ENCODE peak calls at places on chromosomes 6 and 20, in nine cellular contexts. V, M, X, Z, U, Y, W, E and R are unnamed samples.
A peak's percentile ranks its signal among the peaks of the same experiment; 100 is the strongest.

GRCh38 chr20:19815553-19815991 is 57.5 kb downstream of the RIN2 start:
- DNase-seq in Z (no peak), E (no peak), M (peak; percentile 99), Y (no peak), V (peak; percentile 99), W (peak; percentile 81), U (no peak), X (peak; percentile 100), R (peak; percentile 96)

GRCh38 chr6:149212892-149213786 is 104.4 kb upstream of the TAB2 start:
- DNase-seq in W (no peak), X (peak; percentile 28), Y (no peak), Z (no peak), M (no peak), E (no peak), V (no peak), U (peak; percentile 43), R (no peak)

GRCh38 chr6:86087954-86088353 is 445.3 kb upstream of the SYNCRIP start:
- DNase-seq in M (no peak), V (no peak), E (no peak), U (no peak), X (no peak), Y (no peak), W (no peak), Z (no peak), R (no peak)

GRCh38 chr6:3231213-3232016 is 4.0 kb upstream of the TUBB2B start:
- DNase-seq in X (peak; percentile 77), Y (peak; percentile 59), U (no peak), W (peak; percentile 76), V (peak; percentile 75), Z (no peak), E (no peak), M (peak; percentile 82), R (peak; percentile 31)

GRCh38 chr20:7361321-7361720 is 578.9 kb downstream of the HAO1 start:
- DNase-seq in Z (no peak), M (no peak), Y (no peak), V (no peak), W (no peak), X (no peak), U (no peak), E (no peak), R (no peak)

GRCh38 chr6:31922942-31923341 is 4.6 kb upstream of the C2 start:
- DNase-seq in V (no peak), E (no peak), Y (no peak), M (no peak), Z (no peak), W (no peak), X (no peak), U (no peak), R (no peak)

GRCh38 chr6:106315765-106316375 is 9.7 kb downstream of the ATG5 start:
- DNase-seq in V (no peak), Y (no peak), X (peak; percentile 84), U (no peak), W (no peak), E (peak; percentile 31), Z (no peak), M (peak; percentile 59), R (no peak)

GRCh38 chr20:57508381-57508780 is 16.6 kb downstream of the CTCFL start:
- DNase-seq in X (no peak), Y (no peak), W (no peak), Z (no peak), M (no peak), V (no peak), E (no peak), U (no peak), R (no peak)

GRCh38 chr6:124881898-124882579 is 80.2 kb upstream of the RNF217 start:
- DNase-seq in X (peak; percentile 90), U (no peak), Z (no peak), E (no peak), W (peak; percentile 43), V (peak; percentile 79), Y (no peak), M (peak; percentile 91), R (peak; percentile 25)

GRCh38 chr6:45900808-45901752 is 114.6 kb downstream of the CLIC5 start:
- DNase-seq in E (no peak), Z (no peak), M (peak; percentile 71), V (peak; percentile 74), W (peak; percentile 18), X (peak; percentile 87), U (no peak), Y (no peak), R (peak; percentile 59)

GRCh38 chr6:143204045-143204444 is 143.4 kb downstream of the AIG1 start:
- DNase-seq in V (no peak), W (no peak), Y (no peak), Z (no peak), M (no peak), U (no peak), E (no peak), X (no peak), R (no peak)

GRCh38 chr20:7859371-7859802 is 80.9 kb downstream of the HAO1 start:
- DNase-seq in Y (no peak), W (peak; percentile 29), X (peak; percentile 78), U (no peak), Z (peak; percentile 8), E (peak; percentile 5), M (peak; percentile 85), V (peak; percentile 69), R (no peak)

GRCh38 chr20:37994512-37994911 is 38.7 kb downstream of the TTI1 start:
- DNase-seq in Y (no peak), V (peak; percentile 41), W (peak; percentile 46), U (no peak), M (peak; percentile 86), E (no peak), X (peak; percentile 59), Z (no peak), R (peak; percentile 37)

GRCh38 chr6:16625319-16626240 is 135.7 kb downstream of the ATXN1 start:
- DNase-seq in V (peak; percentile 40), M (peak; percentile 42), Y (no peak), Z (no peak), U (no peak), W (peak; percentile 28), X (peak; percentile 67), E (no peak), R (no peak)

GRCh38 chr6:27188206-27188884 is 59.2 kb upstream of the PRSS16 start:
- DNase-seq in Y (no peak), W (peak; percentile 63), M (peak; percentile 74), X (peak; percentile 83), U (peak; percentile 72), E (peak; percentile 79), Z (peak; percentile 55), V (peak; percentile 73), R (no peak)

GRCh38 chr6:89509719-89510339 is 76.9 kb downstream of the ANKRD6 start:
- DNase-seq in Y (no peak), V (no peak), E (peak; percentile 10), Z (no peak), M (no peak), W (no peak), U (no peak), X (peak; percentile 0), R (no peak)

GRCh38 chr20:51412333-51412761 is 130.2 kb downstream of the NFATC2 start:
- DNase-seq in E (no peak), U (no peak), X (peak; percentile 74), V (peak; percentile 47), Y (no peak), M (peak; percentile 67), Z (no peak), W (peak; percentile 67), R (no peak)

GRCh38 chr6:41002168-41002567 is 36.9 kb downstream of the UNC5CL start:
- DNase-seq in V (no peak), Y (no peak), U (no peak), Z (no peak), M (no peak), W (no peak), E (no peak), X (no peak), R (no peak)